ENCODE peak calls at places on chromosomes 6 and 20, in nine cellular contexts. Q, N, I, P, M, V, H, X and W are unnamed samples. For H3K4me1, the result is how much of the 10 kb centered on the place peaks cover.

GRCh38 chr6:56714982-56715456 is 72.3 kb upstream of the DST start:
- DNase-seq in I (no peak), Q (no peak), V (no peak), M (peak), X (no peak), H (peak), P (peak), N (no peak), W (no peak)

GRCh38 chr6:43207286-43207685 is 22.0 kb downstream of the DNPH1 start:
- DNase-seq in P (no peak), Q (no peak), N (no peak), I (no peak), V (no peak), H (no peak), X (no peak), M (no peak), W (no peak)

GRCh38 chr6:28211840-28212509 is 13.1 kb upstream of the ZSCAN9 start:
- DNase-seq in M (no peak), N (no peak), I (no peak), P (no peak), Q (no peak), H (no peak), X (no peak), V (no peak), W (no peak)

GRCh38 chr20:51500936-51501335 is 41.6 kb downstream of the NFATC2 start:
- DNase-seq in V (no peak), I (no peak), M (no peak), N (no peak), H (peak), Q (no peak), P (no peak), X (no peak), W (no peak)

GRCh38 chr6:131258816-131259476 is 123.7 kb downstream of the AKAP7 start:
- DNase-seq in N (no peak), X (no peak), M (no peak), Q (no peak), V (no peak), H (no peak), P (peak), I (no peak), W (no peak)

GRCh38 chr20:6299451-6299850 is 176.6 kb upstream of the FERMT1 start:
- DNase-seq in N (no peak), I (no peak), V (no peak), Q (no peak), M (no peak), H (no peak), X (no peak), P (no peak), W (no peak)

GRCh38 chr6:7440476-7440875 is 50.9 kb downstream of the RIOK1 start:
- DNase-seq in H (no peak), N (no peak), P (no peak), X (no peak), M (no peak), V (no peak), Q (no peak), I (no peak), W (no peak)

GRCh38 chr6:15255481-15256414 is 9.9 kb downstream of the JARID2 start:
- DNase-seq in V (no peak), M (no peak), X (no peak), I (no peak), Q (no peak), P (no peak), N (no peak), H (no peak), W (no peak)

GRCh38 chr6:110351546-110351945 is 6.6 kb downstream of the METTL24 start:
- DNase-seq in I (no peak), Q (no peak), V (peak), X (no peak), N (no peak), P (no peak), H (no peak), M (no peak), W (no peak)

GRCh38 chr6:4240148-4240547 is 104.8 kb upstream of the ECI2 start:
- DNase-seq in V (no peak), P (no peak), N (no peak), M (no peak), H (no peak), I (no peak), X (no peak), Q (no peak), W (no peak)

GRCh38 chr6:119077643-119078448 is 618 bp downstream of the FAM184A start:
- DNase-seq in P (no peak), Q (peak), H (no peak), N (peak), V (peak), X (no peak), M (peak), I (peak), W (peak)

GRCh38 chr6:110534731-110535164 is 58.3 kb upstream of the SLC22A16 start:
- DNase-seq in M (no peak), N (no peak), V (no peak), P (peak), H (no peak), Q (no peak), I (no peak), X (no peak), W (no peak)

GRCh38 chr20:61926253-61926613 is 139.4 kb downstream of the TAF4 start:
- DNase-seq in M (no peak), I (no peak), N (peak), Q (no peak), P (no peak), H (peak), X (no peak), V (no peak), W (no peak)

GRCh38 chr6:104525677-104526322 is 333.9 kb downstream of the HACE1 start:
- DNase-seq in X (peak), Q (peak), V (peak), N (peak), H (no peak), P (peak), I (peak), M (peak), W (peak)

GRCh38 chr6:169035381-169036280 is 218.0 kb downstream of the THBS2 start:
- DNase-seq in X (no peak), H (no peak), M (no peak), I (no peak), P (peak), N (no peak), Q (no peak), V (no peak), W (no peak)

GRCh38 chr20:63585616-63586565 is 11.9 kb upstream of the HELZ2 start:
- DNase-seq in H (peak), N (no peak), X (no peak), Q (no peak), V (no peak), M (no peak), P (no peak), I (no peak), W (no peak)

GRCh38 chr6:52876056-52876787 is 33.3 kb downstream of the GSTA3 start:
- DNase-seq in H (no peak), M (no peak), N (no peak), P (peak), X (no peak), V (no peak), Q (no peak), I (no peak), W (no peak)

GRCh38 chr6:55250400-55250799 is 76.1 kb downstream of the HCRTR2 start:
- DNase-seq in M (no peak), I (no peak), P (no peak), V (no peak), N (no peak), X (no peak), H (no peak), Q (no peak), W (no peak)

GRCh38 chr6:99350573-99350972 is 1.1 kb upstream of the FAXC start:
- DNase-seq in Q (peak), I (no peak), X (no peak), H (no peak), P (no peak), N (no peak), M (no peak), V (peak), W (no peak)

GRCh38 chr6:143545976-143546547 is 34.5 kb upstream of the FUCA2 start:
- DNase-seq in V (no peak), Q (no peak), H (no peak), N (no peak), X (no peak), P (peak), M (no peak), I (no peak), W (no peak)
- H3K4me1 ChIP-seq in V (under half), Q (under half), H (under half), N (under half), X (under half), P (under half), M (under half), I (under half), W (under half)

DNA sequence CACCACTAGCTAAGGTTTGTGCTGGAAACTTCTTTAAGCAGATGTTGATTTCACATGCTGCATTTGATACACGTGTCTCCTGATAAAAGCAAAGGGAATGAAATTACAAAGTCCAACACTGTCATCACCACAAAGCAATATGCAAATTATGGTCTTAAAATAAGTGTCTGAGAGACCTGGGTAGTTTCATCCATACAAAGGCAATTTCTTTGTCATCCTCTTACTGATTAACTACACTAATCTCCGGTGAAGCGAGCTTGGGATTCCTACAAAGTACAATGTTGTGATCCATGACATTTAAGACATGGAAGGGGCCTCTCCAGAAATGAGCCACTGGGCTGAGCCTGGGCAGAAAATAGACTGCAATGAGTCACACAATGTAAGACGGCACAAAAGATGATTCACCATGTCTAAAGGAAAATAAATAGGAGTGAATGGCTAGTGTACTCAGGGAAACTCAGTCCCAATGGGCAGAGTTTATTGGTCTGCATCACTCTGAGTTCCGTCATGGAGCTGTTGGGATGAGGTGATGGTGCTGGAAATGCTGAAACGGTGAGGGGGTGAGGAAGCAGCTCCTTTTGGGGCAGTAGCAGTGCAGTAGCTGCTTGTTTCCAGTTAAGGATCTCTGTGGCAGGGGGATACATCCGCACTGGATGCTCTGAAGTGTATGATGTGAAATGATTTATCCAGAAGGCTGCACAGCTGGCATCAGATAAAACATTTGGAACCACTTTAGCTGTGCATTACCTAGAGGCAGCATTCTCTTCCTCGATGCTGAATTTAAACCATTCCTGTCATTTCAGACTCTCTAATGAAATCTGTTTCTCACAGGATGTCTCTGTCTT is 103.3 kb downstream of the IBTK start:
- DNase-seq in X (peak), Q (no peak), H (peak), N (no peak), P (peak), I (no peak), V (no peak), M (no peak), W (peak)
- H3K27ac ChIP-seq in X (peak), Q (peak), H (peak), N (peak), P (peak), I (peak), V (no peak), M (no peak), W (no peak)

GRCh38 chr6:36095497-36096391 is 34.6 kb upstream of the MAPK13 start:
- DNase-seq in Q (no peak), M (no peak), P (no peak), X (no peak), N (no peak), H (no peak), I (no peak), V (no peak), W (no peak)
- TF ChIP-seq CTCF in Q (no peak), M (no peak), P (no peak), X (no peak), N (no peak), H (peak), I (no peak), V (no peak), W (peak)

GRCh38 chr20:32527447-32528055 is 57.6 kb downstream of the NOL4L start:
- DNase-seq in X (no peak), M (no peak), I (no peak), N (no peak), H (no peak), V (peak), P (no peak), Q (no peak), W (no peak)
- H3K4me1 ChIP-seq in X (under half), M (under half), I (under half), N (under half), H (under half), V (under half), P (under half), Q (under half), W (under half)

DNA sequence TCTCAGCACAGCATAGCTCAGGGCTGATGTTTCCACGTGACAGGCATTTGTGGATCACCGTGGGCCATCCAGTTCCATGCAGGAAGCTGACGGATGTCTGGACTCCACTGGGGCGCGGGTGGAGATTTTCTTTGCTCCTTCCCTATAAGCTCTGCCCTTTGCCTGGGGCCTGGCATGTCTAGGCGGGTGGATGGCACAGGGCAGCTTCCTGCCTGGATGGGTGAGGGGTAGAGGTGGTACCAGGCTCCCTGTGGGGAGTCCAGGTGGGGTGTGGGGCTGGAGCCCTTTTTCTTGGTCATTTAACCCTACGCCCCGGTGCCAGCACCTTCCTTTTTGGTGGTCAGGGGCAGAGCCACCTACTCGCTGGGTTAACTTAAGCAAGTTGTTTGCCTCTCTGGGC is 10.4 kb downstream of the FAM110A start:
- DNase-seq in X (no peak), N (no peak), P (no peak), H (no peak), M (no peak), V (peak), I (no peak), Q (no peak), W (no peak)
- H3K27ac ChIP-seq in X (no peak), N (no peak), P (no peak), H (peak), M (no peak), V (no peak), I (peak), Q (no peak), W (no peak)